ENCODE peak calls at places on chromosomes 11 and 22, in six cellular contexts. J is M059J, H is NAMALWA, O is NCI-H1417, M is neural crest cell, T is upper lobe of right lung. L is an unnamed sample.

GRCh38 chr11:85948884-85949283 is 93.7 kb downstream of the CCDC83 start:
- DNase-seq in J (no peak), O (no peak), H (no peak), M (no peak), T (no peak), L (no peak)

GRCh38 chr11:68439355-68440065 is 21.0 kb upstream of the PPP6R3 start:
- DNase-seq in T (no peak), J (no peak), H (no peak), O (peak), M (no peak), L (no peak)

GRCh38 chr11:44788536-44789227 is 61.9 kb downstream of the TSPAN18 start:
- DNase-seq in M (no peak), T (no peak), O (no peak), J (peak), H (no peak), L (no peak)

GRCh38 chr22:45179276-45180049 is 15.7 kb downstream of the NUP50 start:
- DNase-seq in T (no peak), H (no peak), J (no peak), M (no peak), O (no peak), L (no peak)

GRCh38 chr11:66336234-66337102 is at the start of gene RIN1:
- DNase-seq in T (peak), H (peak), O (peak), J (peak), M (no peak), L (peak)

GRCh38 chr11:112631333-112631732 is 329.9 kb upstream of the NCAM1 start:
- DNase-seq in M (no peak), T (no peak), H (no peak), O (no peak), J (no peak), L (no peak)

GRCh38 chr22:36373258-36373579 is 14.5 kb downstream of the MYH9 start:
- DNase-seq in H (no peak), O (no peak), T (peak), M (no peak), J (no peak), L (no peak)

GRCh38 chr22:30902496-30903357 is 65.8 kb downstream of the MORC2 start:
- DNase-seq in H (peak), J (no peak), M (no peak), T (peak), O (no peak), L (no peak)

GRCh38 chr11:71304491-71304890 is 52.1 kb upstream of the SHANK2 start:
- DNase-seq in M (no peak), O (no peak), J (no peak), T (peak), H (no peak), L (no peak)

GRCh38 chr11:7572001-7572712 is 58.4 kb downstream of the PPFIBP2 start:
- DNase-seq in J (peak), T (no peak), O (peak), H (no peak), M (no peak), L (peak)

GRCh38 chr11:18615628-18616392 is 16.2 kb downstream of the MISFA start:
- DNase-seq in J (no peak), O (no peak), T (no peak), M (no peak), H (no peak), L (no peak)

GRCh38 chr11:114399490-114399889 is 821 bp downstream of the C11orf71 start:
- DNase-seq in T (no peak), J (no peak), M (no peak), H (no peak), O (peak), L (peak)

GRCh38 chr11:35751664-35752061 is 89.1 kb downstream of the TRIM44 start:
- DNase-seq in H (no peak), T (no peak), J (peak), O (no peak), M (no peak), L (no peak)

GRCh38 chr11:60916669-60917206 is 2.8 kb downstream of the TMEM109 start:
- DNase-seq in H (no peak), O (no peak), M (no peak), J (no peak), T (no peak), L (no peak)

GRCh38 chr22:46339956-46340355 is 4.4 kb downstream of the TRMU start:
- DNase-seq in T (no peak), M (no peak), O (no peak), H (no peak), J (no peak), L (no peak)

GRCh38 chr11:13110929-13111812 is 102.1 kb downstream of the RASSF10 start:
- DNase-seq in M (no peak), J (peak), T (no peak), O (no peak), H (no peak), L (peak)

L was measured in Daoy.